ENCODE peak calls at places on chromosome 1, in eight cellular contexts. A is ovary, Z is sigmoid colon, T is transverse colon, I is SK-N-SH, G is suprapubic skin, M is tibial nerve, E is A549. D is an unnamed sample.

GRCh38 chr1:238336531-238336930 is 445.8 kb upstream of the ZP4 start:
- DNase-seq in I (no peak), G (no peak), M (no peak), A (no peak), E (no peak), T (no peak), Z (no peak), D (no peak)

GRCh38 chr1:159008744-159009188 is 941 bp upstream of the IFI16 start:
- DNase-seq in A (no peak), M (no peak), Z (no peak), T (peak), G (no peak), E (no peak), I (no peak), D (no peak)

GRCh38 chr1:32028746-32029145 is 15.1 kb downstream of the KHDRBS1 start:
- DNase-seq in T (no peak), M (no peak), A (no peak), E (no peak), Z (no peak), G (no peak), I (no peak), D (no peak)

GRCh38 chr1:36236302-36236701 is 12.1 kb downstream of the THRAP3 start:
- DNase-seq in G (no peak), T (no peak), M (no peak), A (no peak), E (no peak), Z (no peak), I (no peak), D (no peak)

GRCh38 chr1:227734858-227735780 is at the start of the genes JMJD4 and SNAP47:
- DNase-seq in M (peak), I (peak), A (peak), Z (peak), T (peak), E (peak), G (peak), D (peak)

GRCh38 chr1:999797-1000356 is at the start of gene HES4:
- DNase-seq in M (peak), I (peak), T (peak), A (peak), E (no peak), Z (peak), G (peak), D (peak)

GRCh38 chr1:173395762-173396161 is 81.4 kb upstream of the PRDX6 start:
- DNase-seq in I (no peak), E (no peak), Z (no peak), M (no peak), T (no peak), A (no peak), G (no peak), D (no peak)

GRCh38 chr1:44803312-44804095 is 3.3 kb downstream of the PLK3 start:
- DNase-seq in E (no peak), M (no peak), Z (peak), I (no peak), A (peak), T (no peak), G (peak), D (no peak)

GRCh38 chr1:24796524-24796923 is 51.3 kb downstream of the CLIC4 start:
- DNase-seq in E (no peak), Z (no peak), T (no peak), M (no peak), A (no peak), I (no peak), G (no peak), D (no peak)

GRCh38 chr1:35558374-35559316 is 1.0 kb downstream of the NCDN start:
- DNase-seq in A (peak), M (no peak), Z (no peak), E (no peak), T (no peak), I (peak), G (peak), D (no peak)

GRCh38 chr1:156618853-156619581 is at the start of gene HAPLN2:
- DNase-seq in Z (no peak), A (no peak), I (no peak), G (no peak), M (no peak), T (no peak), E (peak), D (peak)

GRCh38 chr1:33277488-33278084 is 21.3 kb downstream of the ZNF362 start:
- DNase-seq in A (no peak), Z (peak), T (no peak), G (peak), I (no peak), M (no peak), E (no peak), D (no peak)

GRCh38 chr1:33275200-33275599 is 18.9 kb downstream of the ZNF362 start:
- DNase-seq in E (no peak), T (no peak), I (no peak), M (no peak), A (no peak), Z (peak), G (peak), D (no peak)

GRCh38 chr1:33274446-33274845 is 18.2 kb downstream of the ZNF362 start:
- DNase-seq in T (no peak), G (peak), Z (peak), M (no peak), A (no peak), I (no peak), E (no peak), D (no peak)

GRCh38 chr1:33275706-33276572 is 19.6 kb downstream of the ZNF362 start:
- DNase-seq in M (no peak), E (no peak), T (no peak), A (no peak), G (peak), I (no peak), Z (peak), D (no peak)

DNA sequence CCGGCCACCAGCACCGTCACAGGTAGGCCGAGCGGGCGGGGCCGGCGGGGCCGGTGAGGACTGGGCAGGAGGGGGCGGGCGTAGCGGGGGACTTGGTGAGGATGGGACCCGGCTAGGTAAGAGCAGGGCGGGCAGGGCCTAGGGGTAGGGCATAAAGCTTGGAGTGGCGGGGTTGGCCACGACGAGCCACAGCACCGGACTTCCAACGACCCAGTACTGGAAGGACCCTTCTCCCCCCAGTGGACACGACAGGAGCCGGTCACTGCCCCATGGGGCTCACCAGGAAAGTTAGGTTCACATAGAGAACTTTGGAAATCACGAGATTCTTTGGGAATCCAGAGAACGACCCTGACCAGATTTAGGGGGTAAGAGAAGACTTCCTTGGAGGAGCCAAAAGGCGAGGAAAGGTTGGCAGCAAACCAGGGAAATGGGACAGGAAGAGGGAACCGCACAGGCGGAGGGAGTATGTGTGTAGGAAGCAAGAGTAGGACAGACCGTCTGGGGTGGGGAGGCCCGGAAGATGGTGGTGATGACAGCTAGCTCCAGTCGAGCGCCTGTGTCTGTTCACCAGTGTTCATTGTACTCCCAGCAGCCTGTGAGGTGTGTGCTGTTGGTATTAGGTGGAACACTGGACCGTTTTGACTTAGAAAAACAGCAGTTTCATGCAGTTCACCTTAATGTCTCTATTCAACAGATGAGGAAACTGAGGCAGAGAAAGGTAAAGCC is 20.4 kb downstream of the ZNF362 start:
- DNase-seq in Z (peak), A (no peak), G (peak), M (no peak), I (no peak), E (no peak), T (no peak), D (no peak)
- TF ChIP-seq EP300 in Z (no peak), A (no peak), G (no peak), M (no peak), I (no peak), E (no peak), T (no peak), D (no peak)

DNA sequence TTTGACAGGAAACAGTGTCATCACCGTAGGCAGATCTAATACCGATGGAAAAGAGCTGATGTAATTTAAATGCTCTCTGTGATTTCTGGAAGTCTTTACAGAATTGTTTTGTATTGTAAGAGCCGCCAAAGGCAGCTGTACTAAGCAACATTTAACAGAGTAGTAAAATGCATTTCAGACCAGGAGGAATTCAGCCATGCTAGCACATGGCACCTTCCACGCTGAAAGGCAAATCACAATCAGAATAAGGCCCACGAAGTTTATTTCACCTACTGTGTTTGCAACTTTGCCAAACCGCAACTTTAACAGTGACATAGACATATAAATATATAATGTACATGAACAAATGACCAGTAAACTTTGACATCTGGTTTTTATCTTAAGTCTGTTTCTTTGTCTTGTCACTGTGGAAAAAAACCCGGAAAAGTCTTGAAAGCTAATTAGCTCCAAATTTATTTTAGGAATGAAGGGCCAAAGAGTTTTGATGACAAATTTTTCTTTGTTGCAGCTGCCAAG is 26.1 kb upstream of the DISC1 start:
- DNase-seq in E (no peak), T (no peak), G (no peak), M (no peak), I (peak), A (no peak), Z (no peak), D (no peak)
- TF ChIP-seq EP300 in E (no peak), T (no peak), G (no peak), M (no peak), I (peak), A (no peak), Z (no peak), D (no peak)

GRCh38 chr1:111446967-111447892 is 1.8 kb downstream of the WDR77 start:
- DNase-seq in G (no peak), Z (no peak), E (no peak), M (no peak), T (no peak), A (no peak), I (no peak), D (peak)
- TF ChIP-seq EP300 in G (no peak), Z (no peak), E (no peak), M (no peak), T (no peak), A (no peak), I (no peak), D (no peak)

GRCh38 chr1:42162181-42162580 is 2.4 kb downstream of the GUCA2A start:
- DNase-seq in T (no peak), E (no peak), G (no peak), Z (peak), I (no peak), M (no peak), A (no peak), D (no peak)

GRCh38 chr1:42153598-42153995 is 387 bp downstream of the GUCA2B start:
- DNase-seq in Z (no peak), A (no peak), T (peak), I (no peak), E (no peak), G (no peak), M (no peak), D (no peak)

GRCh38 chr1:42155362-42155761 is 2.2 kb downstream of the GUCA2B start:
- DNase-seq in I (no peak), A (no peak), M (no peak), T (no peak), G (no peak), Z (peak), E (no peak), D (no peak)

GRCh38 chr1:42154685-42155084 is 1.5 kb downstream of the GUCA2B start:
- DNase-seq in Z (peak), G (no peak), E (no peak), I (no peak), T (no peak), M (no peak), A (no peak), D (no peak)

GRCh38 chr1:42157667-42158066 is 4.5 kb downstream of the GUCA2B start:
- DNase-seq in Z (no peak), I (no peak), A (no peak), T (no peak), M (no peak), G (no peak), E (no peak), D (peak)
- TF ChIP-seq EP300 in Z (no peak), I (no peak), A (no peak), T (no peak), M (no peak), G (no peak), E (no peak), D (no peak)

GRCh38 chr1:21963477-21964217 is 13.2 kb upstream of the CELA3B start:
- DNase-seq in G (peak), M (peak), A (peak), I (peak), Z (peak), E (peak), T (peak), D (peak)
- TF ChIP-seq EP300 in G (no peak), M (no peak), A (no peak), I (no peak), Z (no peak), E (no peak), T (no peak), D (no peak)